ENCODE peak calls at places on chromosomes 2 and 18, in seven cellular contexts. One of them, this sample, is unnamed. For H3K36me3, the result is how much of the 10 kb centered on the place peaks cover.

GRCh38 chr2:241372376-241372992 is 16.4 kb downstream of the FARP2 start:
- DNase-seq in mesendoderm: no peak
- DNase-seq in body of pancreas: no peak
- DNase-seq in WERI-Rb-1: no peak
- DNase-seq in IMR-90: no peak
- DNase-seq in CD8-positive, alpha-beta T cell: no peak
- DNase-seq in upper lobe of right lung: no peak
- DNase-seq in this sample: peak

GRCh38 chr2:38315707-38316333 is 61.3 kb downstream of the ATL2 start:
- DNase-seq in mesendoderm: peak
- DNase-seq in CD8-positive, alpha-beta T cell: no peak
- DNase-seq in upper lobe of right lung: no peak
- DNase-seq in IMR-90: peak
- DNase-seq in WERI-Rb-1: peak
- DNase-seq in body of pancreas: no peak
- DNase-seq in this sample: no peak

GRCh38 chr18:46536215-46536874 is 120.7 kb downstream of the LOXHD1 start:
- DNase-seq in upper lobe of right lung: no peak
- DNase-seq in WERI-Rb-1: no peak
- DNase-seq in mesendoderm: peak
- DNase-seq in CD8-positive, alpha-beta T cell: no peak
- DNase-seq in IMR-90: no peak
- DNase-seq in body of pancreas: no peak
- DNase-seq in this sample: no peak

GRCh38 chr2:158667567-158667966 is 127.5 kb upstream of the DAPL1 start:
- DNase-seq in body of pancreas: no peak
- DNase-seq in CD8-positive, alpha-beta T cell: no peak
- DNase-seq in upper lobe of right lung: no peak
- DNase-seq in WERI-Rb-1: no peak
- DNase-seq in mesendoderm: no peak
- DNase-seq in IMR-90: peak
- DNase-seq in this sample: no peak

GRCh38 chr2:106106627-106107508 is 87.2 kb downstream of the UXS1 start:
- DNase-seq in WERI-Rb-1: no peak
- DNase-seq in CD8-positive, alpha-beta T cell: no peak
- DNase-seq in upper lobe of right lung: no peak
- DNase-seq in body of pancreas: no peak
- DNase-seq in mesendoderm: no peak
- DNase-seq in IMR-90: no peak
- DNase-seq in this sample: no peak

GRCh38 chr2:58475756-58476155 is 234.6 kb upstream of the FANCL start:
- DNase-seq in upper lobe of right lung: no peak
- DNase-seq in WERI-Rb-1: no peak
- DNase-seq in IMR-90: no peak
- DNase-seq in CD8-positive, alpha-beta T cell: no peak
- DNase-seq in mesendoderm: no peak
- DNase-seq in body of pancreas: no peak
- DNase-seq in this sample: no peak

GRCh38 chr2:240798327-240798905 is 21.6 kb downstream of the KIF1A start:
- DNase-seq in WERI-Rb-1: no peak
- DNase-seq in body of pancreas: no peak
- DNase-seq in upper lobe of right lung: peak
- DNase-seq in IMR-90: no peak
- DNase-seq in CD8-positive, alpha-beta T cell: no peak
- DNase-seq in mesendoderm: no peak
- DNase-seq in this sample: no peak

GRCh38 chr2:25290811-25291510 is 50.8 kb downstream of the DNMT3A start:
- DNase-seq in IMR-90: peak
- DNase-seq in CD8-positive, alpha-beta T cell: no peak
- DNase-seq in body of pancreas: no peak
- DNase-seq in mesendoderm: no peak
- DNase-seq in WERI-Rb-1: no peak
- DNase-seq in upper lobe of right lung: no peak
- DNase-seq in this sample: peak

GRCh38 chr2:216539791-216540241 is 41.2 kb downstream of the RPL37A start:
- DNase-seq in mesendoderm: no peak
- DNase-seq in WERI-Rb-1: no peak
- DNase-seq in IMR-90: peak
- DNase-seq in CD8-positive, alpha-beta T cell: no peak
- DNase-seq in upper lobe of right lung: peak
- DNase-seq in body of pancreas: peak
- DNase-seq in this sample: no peak

GRCh38 chr2:240565267-240566202 is 2.7 kb upstream of the RNPEPL1 start:
- DNase-seq in WERI-Rb-1: peak
- DNase-seq in body of pancreas: peak
- DNase-seq in CD8-positive, alpha-beta T cell: peak
- DNase-seq in upper lobe of right lung: peak
- DNase-seq in mesendoderm: no peak
- DNase-seq in IMR-90: peak
- DNase-seq in this sample: peak

GRCh38 chr2:240925576-240926515 is 19.7 kb downstream of the CROCC2 start:
- DNase-seq in body of pancreas: peak
- DNase-seq in mesendoderm: no peak
- DNase-seq in CD8-positive, alpha-beta T cell: no peak
- DNase-seq in IMR-90: no peak
- DNase-seq in upper lobe of right lung: peak
- DNase-seq in WERI-Rb-1: peak
- DNase-seq in this sample: peak

GRCh38 chr2:138391956-138392355 is 109.6 kb upstream of the SPOPL start:
- DNase-seq in upper lobe of right lung: no peak
- DNase-seq in CD8-positive, alpha-beta T cell: no peak
- DNase-seq in WERI-Rb-1: no peak
- DNase-seq in IMR-90: peak
- DNase-seq in mesendoderm: no peak
- DNase-seq in body of pancreas: no peak
- DNase-seq in this sample: no peak

GRCh38 chr18:77346446-77346845 is 96.8 kb downstream of the GALR1 start:
- DNase-seq in mesendoderm: no peak
- DNase-seq in upper lobe of right lung: no peak
- DNase-seq in body of pancreas: no peak
- DNase-seq in CD8-positive, alpha-beta T cell: no peak
- DNase-seq in WERI-Rb-1: no peak
- DNase-seq in IMR-90: no peak
- DNase-seq in this sample: no peak

GRCh38 chr2:205539603-205540002 is 142.7 kb upstream of the NRP2 start:
- DNase-seq in IMR-90: no peak
- DNase-seq in body of pancreas: no peak
- DNase-seq in mesendoderm: peak
- DNase-seq in WERI-Rb-1: no peak
- DNase-seq in CD8-positive, alpha-beta T cell: no peak
- DNase-seq in upper lobe of right lung: no peak
- DNase-seq in this sample: peak

GRCh38 chr2:205543937-205544702 is 138.2 kb upstream of the NRP2 start:
- DNase-seq in upper lobe of right lung: no peak
- DNase-seq in WERI-Rb-1: no peak
- DNase-seq in IMR-90: peak
- DNase-seq in body of pancreas: no peak
- DNase-seq in CD8-positive, alpha-beta T cell: no peak
- DNase-seq in mesendoderm: no peak
- DNase-seq in this sample: no peak

GRCh38 chr2:205543262-205543843 is 138.9 kb upstream of the NRP2 start:
- DNase-seq in WERI-Rb-1: no peak
- DNase-seq in IMR-90: no peak
- DNase-seq in CD8-positive, alpha-beta T cell: no peak
- DNase-seq in mesendoderm: no peak
- DNase-seq in body of pancreas: no peak
- DNase-seq in upper lobe of right lung: no peak
- DNase-seq in this sample: no peak

GRCh38 chr2:205534997-205535396 is 147.3 kb upstream of the NRP2 start:
- DNase-seq in WERI-Rb-1: no peak
- DNase-seq in IMR-90: no peak
- DNase-seq in mesendoderm: no peak
- DNase-seq in body of pancreas: no peak
- DNase-seq in CD8-positive, alpha-beta T cell: no peak
- DNase-seq in upper lobe of right lung: no peak
- DNase-seq in this sample: no peak

GRCh38 chr2:205540066-205540465 is 142.2 kb upstream of the NRP2 start:
- DNase-seq in WERI-Rb-1: no peak
- DNase-seq in mesendoderm: no peak
- DNase-seq in CD8-positive, alpha-beta T cell: no peak
- DNase-seq in body of pancreas: no peak
- DNase-seq in upper lobe of right lung: no peak
- DNase-seq in IMR-90: no peak
- DNase-seq in this sample: no peak
- H3K4me3 ChIP-seq in WERI-Rb-1: no peak
- H3K4me3 ChIP-seq in mesendoderm: no peak
- H3K4me3 ChIP-seq in CD8-positive, alpha-beta T cell: no peak
- H3K4me3 ChIP-seq in body of pancreas: no peak
- H3K4me3 ChIP-seq in upper lobe of right lung: no peak
- H3K4me3 ChIP-seq in IMR-90: no peak
- H3K4me3 ChIP-seq in this sample: no peak

DNA sequence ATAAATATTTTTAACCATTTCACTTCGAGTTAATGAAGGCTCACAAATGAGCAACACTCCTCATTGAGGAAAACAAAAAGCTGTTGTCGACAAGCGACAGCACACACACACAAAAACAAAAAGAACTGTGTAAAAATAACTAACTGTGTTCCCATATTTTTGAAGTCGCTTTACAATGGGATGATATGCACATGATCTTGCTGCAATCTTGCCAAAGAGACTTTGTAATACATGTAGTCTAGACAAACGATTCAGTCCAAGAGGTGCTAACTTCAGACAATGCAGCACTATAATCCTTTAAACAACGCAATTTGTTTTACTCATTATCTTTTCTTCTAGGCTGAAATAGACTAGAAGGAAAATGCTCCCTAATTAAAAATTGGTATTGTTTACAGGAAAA is 7.2 kb upstream of the USP34 start:
- DNase-seq in WERI-Rb-1: no peak
- DNase-seq in mesendoderm: no peak
- DNase-seq in upper lobe of right lung: no peak
- DNase-seq in CD8-positive, alpha-beta T cell: no peak
- DNase-seq in IMR-90: no peak
- DNase-seq in body of pancreas: no peak
- DNase-seq in this sample: no peak
- H3K36me3 ChIP-seq in WERI-Rb-1: half or more
- H3K36me3 ChIP-seq in mesendoderm: under half
- H3K36me3 ChIP-seq in upper lobe of right lung: half or more
- H3K36me3 ChIP-seq in CD8-positive, alpha-beta T cell: under half
- H3K36me3 ChIP-seq in IMR-90: under half
- H3K36me3 ChIP-seq in body of pancreas: under half
- H3K36me3 ChIP-seq in this sample: half or more

GRCh38 chr2:236568068-236568921 is 1.3 kb upstream of the ACKR3 start:
- DNase-seq in body of pancreas: peak
- DNase-seq in CD8-positive, alpha-beta T cell: no peak
- DNase-seq in mesendoderm: peak
- DNase-seq in IMR-90: no peak
- DNase-seq in WERI-Rb-1: no peak
- DNase-seq in upper lobe of right lung: peak
- DNase-seq in this sample: peak
- H3K4me3 ChIP-seq in body of pancreas: peak
- H3K4me3 ChIP-seq in CD8-positive, alpha-beta T cell: peak
- H3K4me3 ChIP-seq in mesendoderm: peak
- H3K4me3 ChIP-seq in IMR-90: no peak
- H3K4me3 ChIP-seq in WERI-Rb-1: no peak
- H3K4me3 ChIP-seq in upper lobe of right lung: peak
- H3K4me3 ChIP-seq in this sample: peak

GRCh38 chr2:11819235-11819729 is 72.8 kb downstream of the LPIN1 start:
- DNase-seq in upper lobe of right lung: no peak
- DNase-seq in WERI-Rb-1: no peak
- DNase-seq in CD8-positive, alpha-beta T cell: no peak
- DNase-seq in body of pancreas: no peak
- DNase-seq in mesendoderm: no peak
- DNase-seq in IMR-90: no peak
- DNase-seq in this sample: no peak

GRCh38 chr2:11811036-11811654 is 64.7 kb downstream of the LPIN1 start:
- DNase-seq in WERI-Rb-1: no peak
- DNase-seq in body of pancreas: no peak
- DNase-seq in IMR-90: no peak
- DNase-seq in mesendoderm: no peak
- DNase-seq in CD8-positive, alpha-beta T cell: no peak
- DNase-seq in upper lobe of right lung: no peak
- DNase-seq in this sample: no peak

GRCh38 chr2:11813951-11814350 is 67.5 kb downstream of the LPIN1 start:
- DNase-seq in IMR-90: no peak
- DNase-seq in CD8-positive, alpha-beta T cell: no peak
- DNase-seq in upper lobe of right lung: no peak
- DNase-seq in WERI-Rb-1: no peak
- DNase-seq in mesendoderm: no peak
- DNase-seq in body of pancreas: no peak
- DNase-seq in this sample: no peak

GRCh38 chr2:11812466-11813100 is 66.2 kb downstream of the LPIN1 start:
- DNase-seq in IMR-90: no peak
- DNase-seq in body of pancreas: no peak
- DNase-seq in mesendoderm: no peak
- DNase-seq in CD8-positive, alpha-beta T cell: no peak
- DNase-seq in upper lobe of right lung: no peak
- DNase-seq in WERI-Rb-1: no peak
- DNase-seq in this sample: no peak

DNA sequence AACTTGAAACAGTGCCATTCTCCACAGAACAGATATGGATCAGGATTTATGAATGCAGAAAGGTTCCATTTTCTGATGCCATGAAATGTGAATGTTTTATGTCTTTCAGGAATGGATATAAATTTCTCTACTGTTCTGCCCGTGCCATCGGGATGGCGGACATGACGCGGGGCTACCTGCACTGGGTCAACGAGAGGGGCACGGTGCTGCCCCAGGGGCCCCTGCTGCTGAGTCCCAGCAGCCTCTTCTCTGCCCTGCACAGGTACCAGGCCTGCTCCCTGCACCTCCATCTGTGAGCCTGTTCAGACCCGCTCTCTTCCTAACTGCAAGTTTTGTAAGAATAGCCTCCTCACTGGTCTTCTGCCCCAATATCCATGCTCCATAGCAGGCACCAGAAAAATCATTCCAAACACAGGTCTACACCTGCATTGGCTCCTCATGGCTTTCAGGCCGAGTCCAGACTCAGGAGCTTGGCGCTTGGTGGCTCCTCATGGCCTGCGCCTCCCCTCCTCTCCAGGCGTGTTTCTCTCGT is 68.6 kb downstream of the LPIN1 start:
- DNase-seq in mesendoderm: no peak
- DNase-seq in IMR-90: no peak
- DNase-seq in upper lobe of right lung: no peak
- DNase-seq in WERI-Rb-1: no peak
- DNase-seq in body of pancreas: no peak
- DNase-seq in CD8-positive, alpha-beta T cell: no peak
- DNase-seq in this sample: no peak
- H3K36me3 ChIP-seq in mesendoderm: under half
- H3K36me3 ChIP-seq in IMR-90: under half
- H3K36me3 ChIP-seq in upper lobe of right lung: under half
- H3K36me3 ChIP-seq in WERI-Rb-1: half or more
- H3K36me3 ChIP-seq in body of pancreas: under half
- H3K36me3 ChIP-seq in CD8-positive, alpha-beta T cell: under half
- H3K36me3 ChIP-seq in this sample: under half

This sample was measured in SJCRH30.